ENCODE peak calls at places on chromosomes 2 and 18, in eight cellular contexts. Q is mesenchymal stem cell; H is AG04450; M is fibroblast of lung; C is CD8-positive, alpha-beta T cell; T is heart left ventricle; Z is right lobe of liver; L is K562. W is an unnamed sample.

GRCh38 chr2:181779288-181779871 is 99.1 kb upstream of the NEUROD1 start:
- DNase-seq in L (no peak), M (peak; percentile 79), C (no peak), T (no peak), Z (no peak), Q (peak; percentile 83), H (no peak), W (no peak)

GRCh38 chr2:10487144-10488104 is 39.3 kb upstream of the ODC1 start:
- DNase-seq in Q (no peak), C (no peak), L (no peak), Z (no peak), M (no peak), H (no peak), T (no peak), W (no peak)

GRCh38 chr2:42141687-42142475 is 27.3 kb upstream of the EML4 start:
- DNase-seq in Z (peak; percentile 81), M (peak; percentile 93), C (no peak), T (peak; percentile 88), L (peak; percentile 80), H (peak; percentile 77), Q (peak; percentile 85), W (no peak)

GRCh38 chr2:61029533-61029932 is 11.5 kb upstream of the PUS10 start:
- DNase-seq in T (no peak), H (no peak), Z (no peak), Q (no peak), C (no peak), M (no peak), L (no peak), W (no peak)

GRCh38 chr18:40234217-40234616 is 1720.8 kb upstream of the PIK3C3 start:
- DNase-seq in M (no peak), Q (no peak), T (no peak), C (no peak), Z (no peak), H (no peak), L (no peak), W (no peak)

GRCh38 chr2:10078001-10078400 is 2.2 kb downstream of the CYS1 start:
- DNase-seq in H (no peak), M (no peak), L (no peak), Q (no peak), T (no peak), C (no peak), Z (no peak), W (no peak)

GRCh38 chr2:228599297-228599696 is 417.8 kb upstream of the SPHKAP start:
- DNase-seq in C (no peak), L (no peak), T (no peak), M (no peak), Q (no peak), H (no peak), Z (no peak), W (no peak)

GRCh38 chr2:104849618-104850097 is 4.3 kb upstream of the POU3F3 start:
- DNase-seq in T (peak; percentile 67), L (peak; percentile 67), M (peak; percentile 78), Z (peak; percentile 69), Q (peak; percentile 29), C (peak; percentile 31), H (peak; percentile 8), W (peak; percentile 46)

GRCh38 chr18:58556333-58557012 is 72.4 kb downstream of the ALPK2 start:
- DNase-seq in L (no peak), M (peak; percentile 44), T (peak; percentile 74), Z (no peak), Q (peak; percentile 36), C (no peak), H (no peak), W (no peak)

GRCh38 chr2:151927501-151928221 is 99.4 kb upstream of the ARL5A start:
- DNase-seq in Z (no peak), Q (no peak), C (no peak), H (no peak), T (no peak), L (no peak), M (no peak), W (no peak)

GRCh38 chr2:27915874-27916273 is 25.3 kb downstream of the BABAM2 start:
- DNase-seq in L (no peak), Z (no peak), Q (no peak), T (no peak), H (no peak), M (peak; percentile 23), C (no peak), W (no peak)

GRCh38 chr18:11828772-11829432 is 22.3 kb upstream of the CHMP1B start:
- DNase-seq in M (no peak), C (no peak), L (no peak), Q (no peak), H (no peak), T (no peak), Z (no peak), W (no peak)

GRCh38 chr18:11827963-11828362 is 23.2 kb upstream of the CHMP1B start:
- DNase-seq in H (no peak), T (no peak), L (no peak), Z (no peak), C (no peak), Q (no peak), M (no peak), W (no peak)

GRCh38 chr18:11826836-11827235 is 24.4 kb upstream of the CHMP1B start:
- DNase-seq in T (no peak), H (no peak), C (no peak), L (no peak), Q (no peak), Z (no peak), M (no peak), W (no peak)

GRCh38 chr18:11834772-11835171 is 16.4 kb upstream of the CHMP1B start:
- DNase-seq in M (no peak), C (no peak), L (no peak), Q (no peak), H (no peak), T (no peak), Z (no peak), W (no peak)

DNA sequence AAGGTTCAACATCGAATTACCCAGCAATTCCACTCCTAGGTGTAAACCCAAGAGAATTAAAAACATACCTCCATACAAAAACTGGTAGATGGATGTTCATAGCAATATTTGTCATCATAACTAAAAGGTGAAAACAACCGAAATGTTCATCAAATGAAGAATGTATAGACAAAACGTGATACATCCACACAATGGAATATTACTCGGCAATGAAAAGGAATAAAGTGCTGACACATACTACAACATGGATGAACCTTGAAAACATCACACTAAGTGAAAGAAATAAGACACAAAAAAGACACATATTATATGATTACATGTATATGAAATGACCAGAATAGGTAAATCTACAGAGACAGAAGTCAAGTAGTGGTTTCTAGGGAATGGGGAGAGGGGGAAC is 20.6 kb upstream of the CHMP1B start:
- DNase-seq in Q (no peak), T (no peak), H (no peak), Z (no peak), C (no peak), L (no peak), M (no peak), W (no peak)
- H3K27ac ChIP-seq in Q (no peak overlapping the region), T (no peak overlapping the region), H (no peak overlapping the region), Z (no peak overlapping the region), C (no peak overlapping the region), L (no peak overlapping the region), M (no peak overlapping the region), W (no peak overlapping the region)

DNA sequence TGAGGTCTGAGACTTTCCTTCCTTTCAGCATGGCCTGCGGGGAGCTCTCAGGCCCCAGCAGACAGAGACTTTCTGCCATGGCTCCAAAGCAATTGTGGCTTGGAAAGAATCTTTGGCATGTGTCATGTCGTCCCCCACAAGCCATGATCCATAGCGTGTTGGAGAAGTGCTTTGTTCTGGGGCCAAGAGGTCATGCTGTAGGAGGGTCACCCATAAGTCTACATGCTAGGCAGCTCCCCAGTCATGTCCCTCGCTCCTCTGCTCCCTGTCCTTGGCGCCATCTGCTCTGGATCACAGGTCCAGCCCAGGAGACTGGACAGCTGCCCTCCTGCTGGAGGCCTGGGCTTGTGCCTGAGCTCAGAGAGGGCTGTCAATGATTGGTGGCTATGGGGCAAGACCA is 78.8 kb upstream of the LCLAT1 start:
- DNase-seq in Q (peak; percentile 86), C (no peak), L (no peak), T (no peak), M (peak; percentile 93), Z (no peak), H (peak; percentile 62), W (no peak)
- H3K27ac ChIP-seq in Q (no peak overlapping the region), C (no peak overlapping the region), L (no peak overlapping the region), T (no peak overlapping the region), M (peak overlapping the region; percentile 77), Z (no peak overlapping the region), H (peak overlapping the region; percentile 73), W (no peak overlapping the region)

GRCh38 chr2:72211777-72212515 is 64.3 kb upstream of the CYP26B1 start:
- DNase-seq in T (no peak), Z (no peak), H (no peak), L (no peak), M (peak; percentile 94), C (no peak), Q (no peak), W (no peak)

GRCh38 chr2:72208225-72208624 is 60.6 kb upstream of the CYP26B1 start:
- DNase-seq in L (no peak), C (no peak), Q (no peak), H (no peak), Z (no peak), T (no peak), M (no peak), W (no peak)

GRCh38 chr2:72214429-72215143 is 66.9 kb upstream of the CYP26B1 start:
- DNase-seq in C (no peak), T (no peak), L (no peak), Q (peak; percentile 51), Z (no peak), H (no peak), M (peak; percentile 86), W (no peak)

GRCh38 chr2:72210470-72210869 is 62.8 kb upstream of the CYP26B1 start:
- DNase-seq in Z (no peak), L (peak; percentile 10), T (no peak), C (no peak), Q (no peak), H (no peak), M (peak; percentile 80), W (no peak)

DNA sequence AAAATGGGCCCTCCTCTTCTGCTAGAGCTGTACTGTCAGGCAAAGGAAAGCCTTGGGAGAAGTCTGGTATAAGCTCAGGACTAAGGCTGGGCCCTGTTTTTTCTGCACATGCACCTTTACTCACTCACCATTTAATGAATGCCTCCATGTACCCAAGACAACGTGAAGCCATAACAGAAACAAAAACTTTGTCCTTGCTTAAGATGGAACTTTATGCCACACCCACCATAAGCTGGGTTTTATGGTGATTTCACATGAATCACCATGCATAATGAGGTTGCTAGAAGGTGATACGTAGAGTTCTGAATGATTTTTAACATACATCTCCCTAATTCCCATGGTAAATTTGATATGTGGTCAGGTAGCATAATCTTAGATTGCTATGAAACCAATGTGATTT is 63.7 kb upstream of the CYP26B1 start:
- DNase-seq in M (peak; percentile 75), T (no peak), Q (no peak), Z (no peak), H (no peak), C (no peak), L (no peak), W (no peak)
- H3K27ac ChIP-seq in M (no peak overlapping the region), T (no peak overlapping the region), Q (no peak overlapping the region), Z (no peak overlapping the region), H (no peak overlapping the region), C (no peak overlapping the region), L (no peak overlapping the region), W (no peak overlapping the region)

DNA sequence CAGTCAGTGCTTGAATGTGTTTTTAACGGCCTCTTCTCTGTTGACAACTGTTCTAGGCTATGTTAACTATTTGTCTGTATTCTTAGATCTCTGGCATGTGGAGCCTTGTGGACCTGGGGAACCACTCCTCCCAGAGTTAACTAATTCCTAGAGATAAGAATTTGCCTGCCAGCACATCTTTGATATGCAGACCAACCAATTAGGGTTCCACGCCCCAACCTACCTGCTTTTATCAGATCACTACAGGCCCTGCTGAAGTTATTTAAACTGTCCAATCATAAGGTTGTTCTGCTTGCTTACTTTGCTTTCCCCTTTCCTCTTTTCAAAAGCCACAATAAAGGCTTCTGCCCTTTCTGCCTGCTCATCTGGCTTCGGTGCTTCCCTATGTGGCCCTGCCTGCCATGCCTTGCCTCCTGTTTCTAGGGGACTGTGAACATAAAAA is 8.5 kb upstream of the CYBRD1 start:
- DNase-seq in T (no peak), Z (no peak), M (no peak), H (no peak), C (no peak), L (peak; percentile 86), Q (no peak), W (no peak)
- H3K27ac ChIP-seq in T (no peak overlapping the region), Z (no peak overlapping the region), M (no peak overlapping the region), H (no peak overlapping the region), C (no peak overlapping the region), L (peak overlapping the region; percentile 66), Q (no peak overlapping the region), W (no peak overlapping the region)